ENCODE peak calls at places on chromosomes 6 and 20, in five cellular contexts. P is fibroblast of mammary gland, B is EL, T is HTR-8/SVneo, E is caudate nucleus. N is an unnamed sample.

GRCh38 chr6:53020005-53020744 is 25.1 kb upstream of the GSTA4 start:
- DNase-seq in P (no peak), T (no peak), E (no peak), B (no peak), N (no peak)

GRCh38 chr20:52461602-52462001 is 270.0 kb upstream of the ZFP64 start:
- DNase-seq in B (no peak), T (no peak), E (no peak), P (no peak), N (no peak)

GRCh38 chr20:33119725-33120720 is 40.6 kb downstream of the BPIFB4 start:
- DNase-seq in T (no peak), P (no peak), B (peak; percentile 9), E (no peak), N (no peak)

GRCh38 chr6:98669371-98669770 is 165.0 kb upstream of the POU3F2 start:
- DNase-seq in T (no peak), P (no peak), B (no peak), E (no peak), N (no peak)

GRCh38 chr6:126797981-126798380 is 320.5 kb upstream of the RSPO3 start:
- DNase-seq in B (peak; percentile 13), E (no peak), T (no peak), P (peak; percentile 55), N (peak; percentile 15)

GRCh38 chr20:63138855-63139341 is 77.0 kb downstream of the YTHDF1 start:
- DNase-seq in T (no peak), P (peak; percentile 13), E (no peak), B (no peak), N (peak; percentile 5)

GRCh38 chr20:16167423-16167822 is 405.8 kb downstream of the KIF16B start:
- DNase-seq in E (no peak), P (no peak), T (no peak), B (no peak), N (no peak)

GRCh38 chr6:85868685-85869084 is 226.0 kb upstream of the SYNCRIP start:
- DNase-seq in T (no peak), E (no peak), B (no peak), P (no peak), N (no peak)

GRCh38 chr6:32816746-32817204 is at the start of gene HLA-DOB:
- DNase-seq in P (peak; percentile 38), E (no peak), B (peak; percentile 14), T (peak; percentile 54), N (peak; percentile 27)

GRCh38 chr6:6683964-6684363 is 95.4 kb downstream of the LY86 start:
- DNase-seq in T (no peak), E (no peak), P (no peak), B (no peak), N (no peak)

GRCh38 chr6:161035981-161036263 is 44.4 kb downstream of the MAP3K4 start:
- DNase-seq in T (no peak), E (no peak), P (no peak), B (no peak), N (no peak)

GRCh38 chr6:48916523-48917050 is 546.5 kb downstream of the MMUT start:
- DNase-seq in B (no peak), P (no peak), T (no peak), E (no peak), N (no peak)

GRCh38 chr6:37259191-37259590 is 1.2 kb upstream of the TMEM217 start:
- DNase-seq in P (no peak), E (no peak), B (peak; percentile 31), T (no peak), N (no peak)